ENCODE peak calls at places on chromosomes 6 and 20, in eight cellular contexts. Q is hepatocyte, O is HCT116, B is PC-3, W is H9, A is mammary epithelial cell, Z is HepG2, I is K562. M is an unnamed sample.

GRCh38 chr6:84026721-84027164 is 6.8 kb upstream of the MRAP2 start:
- DNase-seq in Q (no peak), O (no peak), B (no peak), W (no peak), A (no peak), Z (peak), I (no peak), M (no peak)

GRCh38 chr20:58179432-58180099 is 48.9 kb downstream of the ANKRD60 start:
- DNase-seq in Q (peak), O (no peak), B (peak), W (peak), A (peak), Z (peak), I (peak), M (peak)

GRCh38 chr6:146582857-146583256 is 15.9 kb upstream of the ADGB start:
- DNase-seq in Q (peak), O (no peak), B (no peak), W (no peak), A (no peak), Z (no peak), I (no peak), M (no peak)

GRCh38 chr6:20409427-20409971 is 7.8 kb downstream of the E2F3 start:
- DNase-seq in Q (no peak), O (no peak), B (no peak), W (no peak), A (no peak), Z (no peak), I (peak), M (no peak)

GRCh38 chr6:33748851-33749250 is 2.1 kb upstream of the IP6K3 start:
- DNase-seq in Q (no peak), O (no peak), B (no peak), W (no peak), A (no peak), Z (no peak), I (no peak), M (no peak)

GRCh38 chr6:43570876-43571441 is 4.9 kb downstream of the XPO5 start:
- DNase-seq in Q (peak), O (no peak), B (no peak), W (no peak), A (peak), Z (no peak), I (no peak), M (peak)

GRCh38 chr6:43377710-43378229 is 8.3 kb upstream of the ZNF318 start:
- DNase-seq in Q (no peak), O (no peak), B (no peak), W (no peak), A (no peak), Z (peak), I (no peak), M (no peak)

GRCh38 chr6:52731719-52732118 is 31.6 kb downstream of the GSTA2 start:
- DNase-seq in Q (no peak), O (no peak), B (no peak), W (peak), A (no peak), Z (no peak), I (no peak), M (no peak)

GRCh38 chr20:4091332-4092135 is 76.2 kb upstream of the RNF24 start:
- DNase-seq in Q (peak), O (no peak), B (peak), W (peak), A (peak), Z (peak), I (peak), M (peak)

GRCh38 chr20:20680991-20681508 is 31.4 kb downstream of the RALGAPA2 start:
- DNase-seq in Q (no peak), O (no peak), B (no peak), W (no peak), A (no peak), Z (no peak), I (no peak), M (no peak)

GRCh38 chr6:151675746-151676459 is 131.6 kb upstream of the ESR1 start:
- DNase-seq in Q (peak), O (peak), B (peak), W (peak), A (peak), Z (peak), I (peak), M (peak)

GRCh38 chr6:42411431-42411830 is 40.3 kb downstream of the TRERF1 start:
- DNase-seq in Q (no peak), O (no peak), B (no peak), W (no peak), A (no peak), Z (no peak), I (no peak), M (no peak)

GRCh38 chr20:24934716-24935115 is 14.4 kb upstream of the CST7 start:
- DNase-seq in Q (no peak), O (no peak), B (no peak), W (no peak), A (no peak), Z (no peak), I (no peak), M (no peak)

GRCh38 chr6:127458817-127459216 is 372 bp downstream of the KIAA0408 start:
- DNase-seq in Q (peak), O (no peak), B (peak), W (no peak), A (peak), Z (peak), I (no peak), M (no peak)

GRCh38 chr20:50192364-50193168 is 1.9 kb downstream of the CEBPB start:
- DNase-seq in Q (peak), O (peak), B (peak), W (peak), A (peak), Z (peak), I (peak), M (peak)

GRCh38 chr20:38164069-38164468 is 1.0 kb downstream of the TGM2 start:
- DNase-seq in Q (no peak), O (no peak), B (no peak), W (no peak), A (no peak), Z (no peak), I (no peak), M (no peak)

DNA sequence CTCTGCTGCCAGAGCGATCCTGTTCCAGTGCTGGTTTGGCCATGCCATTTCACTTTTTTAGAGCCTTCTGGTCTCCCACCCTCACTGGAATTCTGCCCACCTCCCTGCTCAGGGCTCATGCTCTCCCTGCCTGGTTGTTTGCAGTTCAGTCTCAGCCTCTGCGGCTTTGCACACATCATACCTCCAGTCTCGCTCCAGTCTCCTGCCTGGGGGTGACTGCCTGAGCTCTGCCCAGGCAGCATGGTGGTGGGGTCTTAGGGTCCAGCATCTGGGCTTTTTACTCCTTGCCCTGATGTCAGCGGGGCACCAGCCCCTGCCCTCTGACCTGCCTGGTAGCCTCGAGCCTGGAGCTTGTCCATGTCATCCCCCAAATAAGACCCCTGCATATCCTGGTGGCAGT is 30.9 kb downstream of the CD83 start:
- DNase-seq in Q (no peak), O (no peak), B (no peak), W (no peak), A (no peak), Z (no peak), I (no peak), M (no peak)
- H3K4me2 ChIP-seq in Q (no peak), O (no peak), B (no peak), W (no peak), A (no peak), Z (no peak), I (no peak), M (no peak)

DNA sequence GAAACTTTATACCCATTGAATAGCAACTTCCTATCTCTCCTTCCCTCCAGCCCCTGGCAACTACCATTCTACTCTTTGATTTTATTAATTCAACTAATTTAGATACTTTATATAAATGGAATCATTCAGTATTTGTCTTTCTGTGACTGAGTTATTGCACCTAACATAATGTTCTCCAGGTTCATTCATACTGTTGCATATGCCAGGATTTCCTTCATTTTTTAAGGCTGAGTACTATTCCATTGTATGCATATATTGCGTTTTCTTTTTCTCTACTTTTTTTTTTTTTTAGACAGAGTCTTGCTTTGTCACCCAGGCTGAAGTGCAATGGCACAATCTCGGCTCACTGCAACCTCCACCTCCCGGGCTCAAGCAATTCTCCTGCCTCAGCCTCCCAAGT is 49.5 kb upstream of the BEND6 start:
- DNase-seq in Q (no peak), O (no peak), B (no peak), W (no peak), A (no peak), Z (no peak), I (no peak), M (no peak)
- H3K4me2 ChIP-seq in Q (no peak), O (peak), B (no peak), W (no peak), A (no peak), Z (no peak), I (no peak), M (no peak)

GRCh38 chr6:35312076-35312762 is 14.6 kb downstream of the DEF6 start:
- DNase-seq in Q (no peak), O (no peak), B (no peak), W (peak), A (no peak), Z (no peak), I (no peak), M (no peak)
- H3K4me2 ChIP-seq in Q (no peak), O (no peak), B (no peak), W (no peak), A (no peak), Z (no peak), I (no peak), M (no peak)

DNA sequence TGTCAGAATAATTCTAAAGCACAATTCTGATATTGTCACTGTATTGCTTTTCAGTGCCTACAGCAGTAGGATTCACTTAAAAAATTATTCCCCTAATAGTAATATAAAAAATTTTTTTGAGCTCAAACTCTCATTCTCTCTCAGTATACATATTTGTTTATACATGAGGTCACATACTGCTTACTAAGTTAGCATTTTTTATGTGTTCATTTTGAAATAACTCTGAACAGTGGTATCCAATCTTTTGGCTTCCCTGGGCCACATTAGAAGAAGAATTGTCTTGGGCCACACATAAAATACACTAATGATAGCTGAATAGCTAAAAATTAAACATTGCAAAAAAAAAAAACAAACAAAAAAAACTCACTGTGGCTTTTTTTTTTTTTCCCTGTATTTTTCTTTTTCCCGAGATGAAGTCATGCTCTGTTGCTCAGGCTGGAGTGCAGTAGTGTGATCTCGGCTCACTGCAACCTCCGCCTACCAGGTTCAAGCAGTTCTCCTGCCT is 38.6 kb downstream of the ASXL1 start:
- DNase-seq in Q (no peak), O (no peak), B (no peak), W (no peak), A (no peak), Z (no peak), I (no peak), M (no peak)
- H3K4me2 ChIP-seq in Q (no peak), O (no peak), B (no peak), W (no peak), A (no peak), Z (no peak), I (no peak), M (no peak)

GRCh38 chr6:139583420-139583819 is 209.0 kb upstream of the CITED2 start:
- DNase-seq in Q (no peak), O (no peak), B (peak), W (no peak), A (peak), Z (peak), I (no peak), M (no peak)
- H3K4me2 ChIP-seq in Q (no peak), O (peak), B (peak), W (no peak), A (no peak), Z (no peak), I (no peak), M (no peak)

GRCh38 chr6:165747963-165748362 is 84.9 kb upstream of the PDE10A start:
- DNase-seq in Q (no peak), O (no peak), B (no peak), W (no peak), A (no peak), Z (no peak), I (no peak), M (no peak)
- H3K4me2 ChIP-seq in Q (peak), O (no peak), B (no peak), W (no peak), A (no peak), Z (no peak), I (no peak), M (no peak)

DNA sequence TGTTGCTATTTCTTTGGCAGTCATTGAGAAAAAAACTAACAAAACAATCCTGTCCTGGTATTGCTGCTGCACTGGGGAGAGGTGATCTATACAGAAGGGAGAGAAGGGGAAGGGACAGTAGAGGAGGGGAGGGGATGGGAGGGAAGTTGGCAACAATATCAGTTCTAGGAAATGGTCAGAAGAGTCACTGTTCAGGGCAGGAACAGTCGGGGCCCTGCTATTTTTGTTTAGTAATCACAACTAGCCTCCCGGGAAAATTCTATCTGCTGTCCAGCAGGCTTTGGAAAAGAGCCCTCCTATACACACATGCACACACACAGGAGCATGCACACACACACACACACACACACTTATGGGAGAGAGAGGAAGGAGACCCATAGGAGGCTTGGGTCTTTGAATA is 142.3 kb upstream of the CARMIL1 start:
- DNase-seq in Q (no peak), O (no peak), B (no peak), W (no peak), A (no peak), Z (no peak), I (no peak), M (no peak)
- H3K4me2 ChIP-seq in Q (no peak), O (no peak), B (no peak), W (no peak), A (no peak), Z (no peak), I (no peak), M (no peak)

DNA sequence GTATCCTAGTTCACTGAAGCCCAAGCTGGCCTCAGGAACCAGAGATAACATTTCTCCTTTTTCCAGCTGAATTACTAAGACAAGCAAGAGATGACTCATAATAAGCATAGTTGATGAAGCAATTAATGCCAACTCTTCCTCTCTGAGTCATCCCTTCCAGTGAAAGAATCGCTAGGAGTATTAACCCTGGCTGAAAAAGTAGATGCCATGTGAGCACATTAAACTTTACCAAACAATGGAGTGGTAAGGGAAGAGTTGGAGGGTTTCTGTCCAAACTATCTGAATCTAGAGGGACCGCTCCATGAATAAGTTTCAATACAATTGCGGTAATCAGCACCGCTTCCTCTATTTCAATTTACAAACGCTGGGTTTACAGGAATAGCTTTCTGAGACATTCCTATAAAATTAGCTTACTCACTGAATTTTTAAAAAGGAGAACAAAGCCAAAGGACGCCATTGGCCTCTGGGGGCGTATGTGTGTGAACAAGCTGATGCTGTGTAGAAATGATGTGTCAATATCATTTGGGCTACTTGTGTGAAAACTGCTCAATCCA is 48.3 kb downstream of the ATXN1 start:
- DNase-seq in Q (peak), O (peak), B (peak), W (no peak), A (peak), Z (no peak), I (peak), M (peak)
- H3K4me2 ChIP-seq in Q (peak), O (peak), B (peak), W (no peak), A (peak), Z (no peak), I (no peak), M (no peak)

GRCh38 chr20:18729426-18729825 is 84.2 kb upstream of the SCP2D1 start:
- DNase-seq in Q (no peak), O (no peak), B (no peak), W (no peak), A (no peak), Z (no peak), I (no peak), M (no peak)
- H3K4me2 ChIP-seq in Q (no peak), O (no peak), B (no peak), W (no peak), A (no peak), Z (no peak), I (no peak), M (no peak)

GRCh38 chr6:165488624-165489295 is 174.3 kb downstream of the PDE10A start:
- DNase-seq in Q (no peak), O (no peak), B (no peak), W (no peak), A (no peak), Z (no peak), I (no peak), M (no peak)
- H3K4me2 ChIP-seq in Q (no peak), O (no peak), B (no peak), W (no peak), A (no peak), Z (no peak), I (no peak), M (no peak)